ENCODE peak calls at places on chromosomes 3 and 15, in four cellular contexts. U is HepG2, G is A549, K is IMR-90. I is an unnamed sample.

GRCh38 chr15:101067660-101068522 is 148.7 kb downstream of the LRRK1 start:
- DNase-seq in K (peak), U (no peak), G (no peak), I (no peak)

GRCh38 chr15:62472616-62473299 is 307.7 kb upstream of the C2CD4B start:
- DNase-seq in K (no peak), U (peak), G (no peak), I (no peak)

GRCh38 chr3:153963012-153963411 is 158.2 kb upstream of the ARHGEF26 start:
- DNase-seq in U (no peak), K (no peak), G (no peak), I (no peak)

GRCh38 chr3:48406443-48407431 is 23.1 kb downstream of the PLXNB1 start:
- DNase-seq in G (no peak), K (no peak), U (no peak), I (no peak)

GRCh38 chr3:46146021-46146420 is 62.1 kb downstream of the CCR1 start:
- DNase-seq in G (no peak), K (no peak), U (no peak), I (no peak)

GRCh38 chr3:50112462-50112861 is 23.7 kb downstream of the RBM5 start:
- DNase-seq in U (no peak), K (no peak), G (no peak), I (no peak)

GRCh38 chr3:157128771-157129671 is 30.9 kb downstream of the CCNL1 start:
- DNase-seq in G (peak), K (peak), U (peak), I (no peak)

GRCh38 chr3:9942934-9943690 is 9.1 kb downstream of the PRRT3 start:
- DNase-seq in G (no peak), U (no peak), K (no peak), I (no peak)

GRCh38 chr3:68007621-68008226 is 353.3 kb upstream of the SUCLG2 start:
- DNase-seq in U (no peak), K (no peak), G (no peak), I (no peak)

GRCh38 chr3:23172059-23172458 is 31.1 kb upstream of the UBE2E2 start:
- DNase-seq in K (no peak), G (no peak), U (no peak), I (no peak)

GRCh38 chr15:66650433-66650832 is 51.6 kb upstream of the SMAD6 start:
- DNase-seq in U (peak), G (no peak), K (no peak), I (peak)

GRCh38 chr15:22918056-22918455 is 62.1 kb downstream of the CYFIP1 start:
- DNase-seq in G (no peak), U (no peak), K (peak), I (no peak)

GRCh38 chr3:184868477-184868876 is 56.5 kb downstream of the VPS8 start:
- DNase-seq in U (no peak), K (no peak), G (no peak), I (no peak)

DNA sequence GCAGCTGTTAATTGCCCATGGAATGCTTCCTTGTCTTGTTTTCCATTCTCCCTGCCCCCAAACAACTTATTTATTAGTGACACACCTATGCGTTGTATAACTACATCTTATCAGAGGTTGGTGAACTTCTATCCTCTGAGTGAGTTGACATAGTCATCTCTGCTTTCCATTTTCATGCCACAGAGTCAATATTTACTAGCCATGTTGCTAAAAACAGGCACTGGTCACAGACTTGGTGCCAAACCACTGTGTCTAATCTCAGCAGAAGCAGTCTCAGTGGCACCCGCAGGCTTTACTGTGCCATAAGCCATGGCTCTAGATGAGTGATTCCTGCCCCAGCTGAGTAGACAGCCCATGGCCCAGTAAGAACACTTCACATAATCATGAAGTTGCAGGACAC is 26.5 kb downstream of the DAPK2 start:
- DNase-seq in K (no peak), G (no peak), U (peak), I (no peak)
- TF ChIP-seq MAZ in K (no peak), G (no peak), U (no peak), I (no peak)

GRCh38 chr3:150775001-150775599 is 12.1 kb upstream of the SIAH2 start:
- DNase-seq in U (no peak), G (no peak), K (peak), I (no peak)
- TF ChIP-seq MAZ in U (no peak), G (no peak), K (no peak), I (no peak)

DNA sequence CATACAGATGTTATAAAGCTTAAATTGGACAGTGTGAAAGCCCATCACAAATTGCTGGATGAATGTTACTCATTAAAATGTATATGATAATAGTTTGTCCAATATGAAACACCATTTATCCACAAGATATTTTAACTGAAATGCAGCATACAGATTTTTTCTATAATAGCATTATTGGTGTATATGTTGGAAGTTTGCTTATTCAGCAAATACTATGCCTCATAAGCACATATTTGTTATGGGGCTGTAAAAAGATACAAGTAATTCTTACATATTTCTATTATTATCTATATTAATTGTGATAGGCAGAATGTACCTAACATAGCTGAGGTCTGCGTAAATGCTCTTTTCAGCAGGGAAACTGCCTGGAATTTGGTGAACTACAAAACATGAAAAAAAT is 790.5 kb downstream of the DIPK2A start:
- DNase-seq in U (no peak), G (no peak), K (no peak), I (no peak)
- TF ChIP-seq MAZ in U (no peak), G (no peak), K (no peak), I (no peak)

GRCh38 chr3:81776643-81777042 is 15.2 kb upstream of the GBE1 start:
- DNase-seq in G (no peak), K (no peak), U (no peak), I (no peak)

GRCh38 chr3:81782585-81782984 is 21.1 kb upstream of the GBE1 start:
- DNase-seq in G (no peak), K (no peak), U (no peak), I (no peak)

GRCh38 chr3:81778678-81779182 is 17.3 kb upstream of the GBE1 start:
- DNase-seq in G (no peak), K (peak), U (no peak), I (no peak)
- TF ChIP-seq MAZ in G (no peak), K (no peak), U (no peak), I (no peak)

GRCh38 chr15:84103345-84103744 is 132.2 kb upstream of the GOLGA6L4 start:
- DNase-seq in G (no peak), K (no peak), U (no peak), I (no peak)

GRCh38 chr15:84098604-84099003 is 137.0 kb upstream of the GOLGA6L4 start:
- DNase-seq in K (no peak), U (no peak), G (no peak), I (no peak)

GRCh38 chr15:84104853-84105252 is 130.7 kb upstream of the GOLGA6L4 start:
- DNase-seq in K (no peak), G (no peak), U (no peak), I (no peak)

GRCh38 chr15:84099181-84099580 is 136.4 kb upstream of the GOLGA6L4 start:
- DNase-seq in U (no peak), G (no peak), K (no peak), I (no peak)
- TF ChIP-seq MAZ in U (no peak), G (no peak), K (no peak), I (no peak)

GRCh38 chr15:35698331-35698730 is 152.4 kb upstream of the DPH6 start:
- DNase-seq in K (no peak), G (no peak), U (no peak), I (no peak)
- TF ChIP-seq MAZ in K (no peak), G (no peak), U (no peak), I (no peak)